ENCODE peak calls at places on chromosomes 12 and 14, in nine cellular contexts. F is heart left ventricle, Q is body of pancreas, W is endothelial cell of umbilical vein, I is GM23248, O is lower lobe of right lung, D is GM23338, A is MM.1S, V is uterus. H is an unnamed sample.
A peak's percentile ranks its signal among the peaks of the same experiment; 100 is the strongest.

GRCh38 chr12:112995008-112995407 is 16.7 kb downstream of the OAS2 start:
- DNase-seq in F (no peak), Q (no peak), W (no peak), I (no peak), O (no peak), D (no peak), A (no peak), V (no peak), H (no peak)

GRCh38 chr12:73308079-73308478 is 1035.9 kb downstream of the TRHDE start:
- DNase-seq in F (no peak), Q (no peak), W (no peak), I (no peak), O (no peak), D (no peak), A (peak; percentile 33), V (no peak), H (no peak)

GRCh38 chr12:2934371-2934770 is 24.8 kb upstream of the TEAD4 start:
- DNase-seq in F (no peak), Q (no peak), W (no peak), I (no peak), O (no peak), D (no peak), A (no peak), V (no peak), H (no peak)

GRCh38 chr12:22978962-22979361 is 354.0 kb downstream of the ETNK1 start:
- DNase-seq in F (no peak), Q (no peak), W (peak; percentile 8), I (peak; percentile 94), O (no peak), D (no peak), A (no peak), V (no peak), H (no peak)

GRCh38 chr12:125399489-125399888 is 334.3 kb downstream of the AACS start:
- DNase-seq in F (no peak), Q (no peak), W (no peak), I (no peak), O (no peak), D (no peak), A (no peak), V (no peak), H (no peak)

GRCh38 chr12:128914908-128915563 is 61.8 kb downstream of the GLT1D1 start:
- DNase-seq in F (no peak), Q (no peak), W (no peak), I (no peak), O (no peak), D (no peak), A (no peak), V (no peak), H (no peak)

GRCh38 chr12:46830731-46831334 is 5.0 kb upstream of the SLC38A4 start:
- DNase-seq in F (peak; percentile 28), Q (peak; percentile 41), W (no peak), I (peak; percentile 44), O (no peak), D (peak; percentile 65), A (no peak), V (no peak), H (peak; percentile 60)

GRCh38 chr12:8852119-8852518 is 29.7 kb downstream of the A2ML1 start:
- DNase-seq in F (no peak), Q (no peak), W (no peak), I (no peak), O (no peak), D (no peak), A (no peak), V (no peak), H (no peak)

GRCh38 chr12:94994312-94994711 is 9.2 kb downstream of the NDUFA12 start:
- DNase-seq in F (no peak), Q (no peak), W (no peak), I (peak; percentile 67), O (no peak), D (no peak), A (no peak), V (no peak), H (no peak)

GRCh38 chr14:73424453-73424852 is 33.9 kb downstream of the NUMB start:
- DNase-seq in F (no peak), Q (no peak), W (peak; percentile 88), I (no peak), O (no peak), D (no peak), A (no peak), V (no peak), H (no peak)

GRCh38 chr12:111408116-111408440 is 2.4 kb downstream of the SH2B3 start:
- DNase-seq in F (no peak), Q (no peak), W (no peak), I (peak; percentile 24), O (no peak), D (no peak), A (no peak), V (no peak), H (no peak)
- H3K4me1 ChIP-seq in F (peaks cover 46% of the 10 kb centered on the region), Q (peaks cover 84% of the 10 kb centered on the region), W (peaks cover 70% of the 10 kb centered on the region), I (peaks cover 53% of the 10 kb centered on the region), O (peaks cover 87% of the 10 kb centered on the region), D (peaks cover 73% of the 10 kb centered on the region), A (peaks cover 14% of the 10 kb centered on the region), V (peaks cover 20% of the 10 kb centered on the region), H (no peaks in the 10 kb centered on the region)

GRCh38 chr12:85829391-85829790 is 6.8 kb downstream of the RASSF9 start:
- DNase-seq in F (no peak), Q (no peak), W (no peak), I (peak; percentile 81), O (no peak), D (no peak), A (no peak), V (no peak), H (no peak)
- H3K4me1 ChIP-seq in F (no peaks in the 10 kb centered on the region), Q (peaks cover 10% of the 10 kb centered on the region), W (peaks cover 13% of the 10 kb centered on the region), I (peaks cover 56% of the 10 kb centered on the region), O (peaks cover 7% of the 10 kb centered on the region), D (peaks cover 7% of the 10 kb centered on the region), A (no peaks in the 10 kb centered on the region), V (no peaks in the 10 kb centered on the region), H (no peaks in the 10 kb centered on the region)

GRCh38 chr12:68614772-68615171 is 4.1 kb downstream of the RAP1B start:
- DNase-seq in F (no peak), Q (no peak), W (no peak), I (no peak), O (no peak), D (no peak), A (no peak), V (no peak), H (no peak)
- H3K4me1 ChIP-seq in F (peaks cover 8% of the 10 kb centered on the region), Q (peaks cover 66% of the 10 kb centered on the region), W (peaks cover 33% of the 10 kb centered on the region), I (peaks cover 61% of the 10 kb centered on the region), O (peaks cover 80% of the 10 kb centered on the region), D (peaks cover 28% of the 10 kb centered on the region), A (peaks cover 15% of the 10 kb centered on the region), V (peaks cover 8% of the 10 kb centered on the region), H (peaks cover 11% of the 10 kb centered on the region)

GRCh38 chr14:68965261-68965761 is 13.8 kb downstream of the ACTN1 start:
- DNase-seq in F (no peak), Q (peak; percentile 56), W (no peak), I (no peak), O (no peak), D (no peak), A (no peak), V (no peak), H (peak; percentile 27)
- H3K4me1 ChIP-seq in F (peaks cover 9% of the 10 kb centered on the region), Q (peaks cover 79% of the 10 kb centered on the region), W (peaks cover 59% of the 10 kb centered on the region), I (peaks cover 59% of the 10 kb centered on the region), O (peaks cover 70% of the 10 kb centered on the region), D (peaks cover 69% of the 10 kb centered on the region), A (peaks cover 7% of the 10 kb centered on the region), V (peaks cover 45% of the 10 kb centered on the region), H (peaks cover 24% of the 10 kb centered on the region)